ENCODE peak calls at places on chromosomes 1 and 21, in six cellular contexts. Q is GM23248, K is OCI-LY7, P is neural progenitor cell, L is HCT116, X is PC-3. H is an unnamed sample. For H3K4me1, the result is how much of the 10 kb centered on the place peaks cover.

GRCh38 chr1:76657618-76658017 is 209.7 kb upstream of the ST6GALNAC5 start:
- DNase-seq in Q (no peak), K (no peak), P (no peak), L (no peak), X (no peak), H (no peak)

GRCh38 chr1:246768403-246769020 is 44.3 kb downstream of the SCCPDH start:
- DNase-seq in Q (no peak), K (no peak), P (no peak), L (no peak), X (no peak), H (no peak)

GRCh38 chr1:83718338-83718737 is 280.6 kb downstream of the TTLL7 start:
- DNase-seq in Q (no peak), K (no peak), P (no peak), L (no peak), X (no peak), H (no peak)

GRCh38 chr1:202351725-202352124 is 3.2 kb downstream of the PPP1R12B start:
- DNase-seq in Q (no peak), K (no peak), P (no peak), L (no peak), X (no peak), H (no peak)

GRCh38 chr21:28518620-28519019 is 474.1 kb downstream of the LTN1 start:
- DNase-seq in Q (peak), K (no peak), P (no peak), L (no peak), X (no peak), H (no peak)

GRCh38 chr1:183942933-183943693 is 94.4 kb downstream of the COLGALT2 start:
- DNase-seq in Q (peak), K (no peak), P (peak), L (peak), X (peak), H (peak)

GRCh38 chr1:177620636-177621190 is 349.1 kb downstream of the SEC16B start:
- DNase-seq in Q (peak), K (no peak), P (no peak), L (no peak), X (peak), H (peak)

GRCh38 chr1:210478820-210479219 is 150.1 kb downstream of the HHAT start:
- DNase-seq in Q (no peak), K (no peak), P (no peak), L (no peak), X (no peak), H (no peak)

GRCh38 chr1:194534784-194535183 is 1348.4 kb upstream of the B3GALT2 start:
- DNase-seq in Q (no peak), K (no peak), P (no peak), L (no peak), X (no peak), H (no peak)
- H3K4me1 ChIP-seq in Q (under half), K (under half), P (under half), L (under half), X (under half), H (under half)

GRCh38 chr1:119784127-119784781 is 15.5 kb upstream of the HMGCS2 start:
- DNase-seq in Q (peak), K (no peak), P (no peak), L (no peak), X (peak), H (no peak)
- TF ChIP-seq EZH2phosphoT487 in Q (no peak), K (no peak), P (no peak), L (no peak), X (no peak), H (no peak)

GRCh38 chr1:232873931-232874330 is 68.7 kb downstream of the MAP10 start:
- DNase-seq in Q (no peak), K (no peak), P (no peak), L (no peak), X (no peak), H (no peak)

GRCh38 chr1:232876506-232877360 is 71.5 kb downstream of the MAP10 start:
- DNase-seq in Q (no peak), K (no peak), P (no peak), L (no peak), X (no peak), H (no peak)

GRCh38 chr1:232877361-232877991 is 72.3 kb downstream of the MAP10 start:
- DNase-seq in Q (no peak), K (no peak), P (no peak), L (no peak), X (no peak), H (no peak)

GRCh38 chr1:232873412-232873811 is 68.2 kb downstream of the MAP10 start:
- DNase-seq in Q (no peak), K (no peak), P (no peak), L (no peak), X (no peak), H (no peak)

GRCh38 chr1:232875536-232875935 is 70.3 kb downstream of the MAP10 start:
- DNase-seq in Q (peak), K (no peak), P (no peak), L (no peak), X (no peak), H (no peak)
- H3K4me2 ChIP-seq in Q (no peak), K (no peak), P (no peak), L (no peak), X (no peak), H (no peak)

DNA sequence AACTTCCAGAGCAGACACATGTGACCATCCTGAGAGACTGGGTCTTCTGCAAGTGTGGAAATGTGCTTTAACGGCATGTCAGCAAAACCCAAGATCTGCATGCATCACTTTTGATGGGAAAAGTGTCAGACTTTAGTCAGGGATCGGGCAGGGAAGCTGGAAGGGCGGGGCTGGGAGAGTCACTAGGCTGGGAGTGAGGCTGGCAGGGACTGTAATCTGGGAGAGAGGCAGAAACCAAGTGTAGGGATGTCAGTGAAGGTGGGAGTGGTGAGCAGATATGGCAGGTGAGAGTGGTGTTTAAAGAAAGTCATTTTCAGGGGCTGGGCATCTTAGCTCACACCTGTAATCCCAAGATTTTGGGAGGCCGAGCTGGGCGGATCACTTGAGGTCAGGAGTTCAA is 11.3 kb downstream of the CDA start:
- DNase-seq in Q (no peak), K (no peak), P (no peak), L (no peak), X (peak), H (no peak)
- H3K4me1 ChIP-seq in Q (under half), K (under half), P (under half), L (half or more), X (half or more), H (under half)

GRCh38 chr1:920008-920407 is 3.7 kb upstream of the SAMD11 start:
- DNase-seq in Q (no peak), K (no peak), P (no peak), L (no peak), X (no peak), H (no peak)

GRCh38 chr1:920506-920905 is 3.2 kb upstream of the SAMD11 start:
- DNase-seq in Q (no peak), K (peak), P (no peak), L (no peak), X (no peak), H (no peak)

GRCh38 chr1:919271-919872 is 4.4 kb upstream of the SAMD11 start:
- DNase-seq in Q (no peak), K (no peak), P (no peak), L (no peak), X (no peak), H (no peak)

GRCh38 chr1:923131-923990 is at the start of gene SAMD11:
- DNase-seq in Q (peak), K (peak), P (peak), L (peak), X (peak), H (peak)

DNA sequence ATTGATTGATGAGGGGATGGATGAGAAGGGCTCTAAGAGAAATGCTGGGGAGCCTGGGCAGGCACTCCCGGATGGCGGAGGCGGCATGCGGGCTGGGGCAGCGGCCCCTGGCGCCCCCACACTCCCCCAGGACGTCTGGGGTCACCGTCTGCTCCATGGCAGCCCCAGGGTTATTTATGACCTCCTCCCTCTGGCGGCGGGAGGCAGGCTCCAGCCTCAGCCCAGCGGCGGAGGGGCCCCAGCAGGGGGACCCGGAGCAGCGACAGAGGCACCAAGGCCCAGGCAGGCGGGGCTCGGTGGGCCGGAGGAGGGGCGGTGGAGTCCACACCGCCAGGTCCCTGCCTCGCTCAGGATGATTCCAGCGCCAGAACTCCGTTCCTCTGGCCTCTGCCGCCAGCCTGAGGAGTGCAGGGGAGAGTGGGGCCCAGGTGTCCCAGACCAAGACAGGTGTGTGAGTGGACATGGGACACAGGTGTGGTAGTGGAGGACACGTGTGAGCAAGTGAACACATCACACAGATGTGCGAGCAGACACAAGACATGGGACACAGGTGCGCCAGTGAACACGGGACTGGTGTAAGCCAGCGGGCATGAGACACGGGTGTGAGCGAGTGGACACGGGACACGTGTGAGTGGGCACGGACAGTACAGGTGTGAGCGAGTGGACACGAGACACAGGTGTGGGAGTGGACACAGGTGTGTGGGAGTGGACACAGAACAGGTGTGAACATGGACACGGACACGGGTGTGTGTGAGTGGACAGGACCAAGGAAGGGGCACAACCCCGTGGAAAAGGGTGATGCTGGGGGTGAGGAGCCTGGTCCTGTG is 2.5 kb upstream of the SAMD11 start:
- DNase-seq in Q (peak), K (peak), P (peak), L (peak), X (peak), H (peak)
- TF ChIP-seq EZH2phosphoT487 in Q (no peak), K (no peak), P (no peak), L (no peak), X (no peak), H (no peak)

H was measured in hepatocyte.